ENCODE peak calls at places on chromosomes 16 and 17, in five cellular contexts. Y is upper lobe of right lung; R is hepatocyte; N is uterus; D is CD8-positive, alpha-beta T cell. P is an unnamed sample.
A peak's percentile ranks its signal among the peaks of the same experiment; 100 is the strongest.

GRCh38 chr17:17042851-17043667 is 802 bp downstream of the MPRIP start:
- DNase-seq in Y (peak; percentile 70), R (no peak), N (no peak), D (peak; percentile 47), P (no peak)

GRCh38 chr16:87041286-87041685 is 275.9 kb downstream of the C16orf95 start:
- DNase-seq in Y (peak; percentile 58), R (no peak), N (no peak), D (no peak), P (no peak)

GRCh38 chr17:44326867-44327444 is 2.3 kb upstream of the SLC25A39 start:
- DNase-seq in Y (peak; percentile 98), R (peak; percentile 97), N (peak; percentile 97), D (peak; percentile 96), P (peak; percentile 90)

GRCh38 chr17:70808596-70808995 is 639.3 kb downstream of the KCNJ2 start:
- DNase-seq in Y (no peak), R (peak; percentile 5), N (no peak), D (no peak), P (no peak)

GRCh38 chr17:37483311-37484039 is 6.2 kb upstream of the DUSP14 start:
- DNase-seq in Y (no peak), R (peak; percentile 71), N (peak; percentile 32), D (no peak), P (no peak)

GRCh38 chr17:45294506-45294905 is 22.3 kb downstream of the MAP3K14 start:
- DNase-seq in Y (no peak), R (no peak), N (no peak), D (no peak), P (no peak)

GRCh38 chr16:81739503-81739902 is 39.6 kb upstream of the PLCG2 start:
- DNase-seq in Y (no peak), R (no peak), N (no peak), D (no peak), P (no peak)

GRCh38 chr16:58096249-58096648 is 32.9 kb downstream of the CFAP20 start:
- DNase-seq in Y (peak; percentile 22), R (no peak), N (no peak), D (no peak), P (no peak)

GRCh38 chr16:72987480-72987901 is 60.4 kb downstream of the ZFHX3 start:
- DNase-seq in Y (no peak), R (no peak), N (no peak), D (no peak), P (no peak)

GRCh38 chr16:3953728-3954410 is 73.4 kb upstream of the CREBBP start:
- DNase-seq in Y (peak; percentile 29), R (no peak), N (no peak), D (no peak), P (no peak)

GRCh38 chr17:61635913-61636432 is 45.0 kb upstream of the NACA2 start:
- DNase-seq in Y (no peak), R (peak; percentile 51), N (no peak), D (peak; percentile 29), P (no peak)

GRCh38 chr17:72400488-72400827 is 279.6 kb downstream of the SOX9 start:
- DNase-seq in Y (no peak), R (no peak), N (no peak), D (no peak), P (no peak)

GRCh38 chr17:57874434-57875108 is 24.7 kb upstream of the MRPS23 start:
- DNase-seq in Y (no peak), R (peak; percentile 91), N (peak; percentile 83), D (no peak), P (peak; percentile 42)

GRCh38 chr17:76560036-76560876 is 20.4 kb downstream of the PRCD start:
- DNase-seq in Y (no peak), R (no peak), N (no peak), D (no peak), P (no peak)

GRCh38 chr17:43151880-43152456 is 19.0 kb upstream of the NBR1 start:
- DNase-seq in Y (no peak), R (no peak), N (no peak), D (no peak), P (no peak)

GRCh38 chr16:373020-373598 is 2.8 kb upstream of the MRPL28 start:
- DNase-seq in Y (no peak), R (no peak), N (no peak), D (no peak), P (no peak)

GRCh38 chr17:50477976-50478375 is 684 bp upstream of the RSAD1 start:
- DNase-seq in Y (no peak), R (no peak), N (no peak), D (no peak), P (no peak)

GRCh38 chr16:67170168-67170947 is at the start of gene NOL3:
- DNase-seq in Y (peak; percentile 94), R (peak; percentile 88), N (peak; percentile 83), D (no peak), P (peak; percentile 76)

GRCh38 chr17:57892820-57893595 is 43.2 kb upstream of the MRPS23 start:
- DNase-seq in Y (peak; percentile 91), R (peak; percentile 92), N (peak; percentile 92), D (no peak), P (peak; percentile 83)

GRCh38 chr16:1167276-1168107 is 14.6 kb downstream of the CACNA1H start:
- DNase-seq in Y (no peak), R (no peak), N (no peak), D (no peak), P (no peak)

GRCh38 chr17:8162997-8163977 is 539 bp upstream of the VAMP2 start:
- DNase-seq in Y (peak; percentile 75), R (peak; percentile 39), N (peak; percentile 58), D (peak; percentile 38), P (peak; percentile 20)

GRCh38 chr17:35256629-35257028 is 13.8 kb downstream of the SLFN5 start:
- DNase-seq in Y (no peak), R (no peak), N (no peak), D (peak; percentile 36), P (no peak)

GRCh38 chr17:66438101-66438500 is 135.7 kb downstream of the PRKCA start:
- DNase-seq in Y (no peak), R (no peak), N (no peak), D (no peak), P (no peak)

GRCh38 chr17:2214887-2215615 is 88.5 kb downstream of the SMG6 start:
- DNase-seq in Y (no peak), R (no peak), N (peak; percentile 74), D (peak; percentile 29), P (no peak)

GRCh38 chr16:69366431-69366830 is 14.8 kb upstream of the TMED6 start:
- DNase-seq in Y (no peak), R (no peak), N (no peak), D (no peak), P (no peak)

GRCh38 chr17:14461131-14461530 is 160.2 kb downstream of the HS3ST3B1 start:
- DNase-seq in Y (no peak), R (no peak), N (no peak), D (no peak), P (no peak)

GRCh38 chr17:62656446-62656845 is 29.0 kb downstream of the MRC2 start:
- DNase-seq in Y (peak; percentile 40), R (no peak), N (no peak), D (no peak), P (no peak)

GRCh38 chr17:62660629-62661118 is 33.2 kb downstream of the MRC2 start:
- DNase-seq in Y (no peak), R (no peak), N (no peak), D (no peak), P (no peak)

GRCh38 chr17:62658136-62658535 is 30.7 kb downstream of the MRC2 start:
- DNase-seq in Y (peak; percentile 40), R (no peak), N (no peak), D (no peak), P (no peak)

GRCh38 chr17:62653831-62654829 is 26.7 kb downstream of the MRC2 start:
- DNase-seq in Y (peak; percentile 77), R (peak; percentile 42), N (peak; percentile 59), D (no peak), P (peak; percentile 52)

DNA sequence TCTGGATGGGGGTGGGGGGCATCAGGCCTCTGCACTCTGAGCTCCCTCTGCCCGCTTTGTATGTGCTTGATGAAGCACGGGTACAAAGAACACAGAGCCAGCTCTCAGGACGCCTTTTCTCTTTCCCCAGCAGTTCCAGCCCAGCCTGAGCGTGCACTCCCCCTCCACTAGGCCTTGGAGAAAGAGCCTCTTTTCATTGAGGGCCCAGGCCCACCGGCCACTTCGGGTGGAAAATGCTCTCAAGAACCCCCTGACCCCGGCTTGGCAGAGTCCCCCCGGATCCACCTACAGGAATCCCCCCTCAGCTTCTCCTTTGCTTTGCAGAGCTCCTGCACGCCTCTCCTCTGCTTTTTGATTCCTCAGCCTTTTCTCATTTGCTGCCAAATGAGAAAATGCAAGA is 30.2 kb downstream of the MRC2 start:
- DNase-seq in Y (peak; percentile 58), R (no peak), N (no peak), D (no peak), P (no peak)
- H3K9me3 ChIP-seq in Y (no peaks in the 10 kb centered on the region), R (peaks cover 6% of the 10 kb centered on the region), N (peaks cover 4% of the 10 kb centered on the region), D (no peaks in the 10 kb centered on the region), P (no peaks in the 10 kb centered on the region)

DNA sequence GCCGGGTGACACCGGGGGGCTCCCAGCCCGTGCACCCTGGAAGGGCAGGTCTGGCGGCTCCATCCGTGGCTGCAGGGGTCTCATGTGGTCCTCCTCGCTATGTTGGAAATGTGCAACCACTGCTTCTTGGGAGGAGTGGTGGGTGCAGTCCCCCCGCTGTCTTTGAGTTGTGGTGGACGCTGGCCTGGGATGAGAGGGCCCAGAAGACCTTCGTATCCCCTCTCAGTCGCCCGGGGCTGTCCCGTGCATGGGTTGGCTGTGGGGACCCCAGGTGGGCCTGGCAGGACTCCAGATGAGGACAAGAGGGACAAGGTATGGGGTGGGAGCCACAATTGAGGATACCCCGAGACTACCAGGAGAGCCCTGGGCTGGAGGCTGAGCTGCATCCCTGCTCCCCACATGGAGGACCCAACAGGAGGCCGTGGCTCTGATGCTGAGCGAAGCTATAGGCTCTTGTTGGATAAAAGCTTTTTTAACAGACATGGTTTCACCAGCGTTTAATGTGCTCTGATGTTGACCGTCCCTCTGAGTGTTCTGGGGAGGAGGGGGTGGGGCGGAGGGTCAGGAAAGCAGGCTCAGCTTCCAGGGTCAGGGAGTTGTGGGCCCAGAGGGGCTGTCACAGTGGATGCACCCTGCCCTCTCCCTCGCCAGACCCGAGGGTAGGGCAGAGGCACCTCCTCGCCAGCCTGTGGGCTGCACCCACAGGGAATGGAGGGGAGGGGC is 5.5 kb downstream of the SPATA2L start:
- DNase-seq in Y (no peak), R (peak; percentile 10), N (no peak), D (no peak), P (no peak)
- H3K9me3 ChIP-seq in Y (no peaks in the 10 kb centered on the region), R (no peaks in the 10 kb centered on the region), N (no peaks in the 10 kb centered on the region), D (no peaks in the 10 kb centered on the region), P (no peaks in the 10 kb centered on the region)

GRCh38 chr16:35344012-35344762 is 1884.8 kb downstream of the TP53TG3F start:
- DNase-seq in Y (no peak), R (no peak), N (no peak), D (no peak), P (no peak)
- H3K9me3 ChIP-seq in Y (peaks cover 3% of the 10 kb centered on the region), R (peaks cover 11% of the 10 kb centered on the region), N (peaks cover 3% of the 10 kb centered on the region), D (no peaks in the 10 kb centered on the region), P (peaks cover 5% of the 10 kb centered on the region)

GRCh38 chr17:83151442-83152220 is 72.2 kb downstream of the METRNL start:
- DNase-seq in Y (no peak), R (peak; percentile 36), N (no peak), D (no peak), P (no peak)

GRCh38 chr17:83150369-83151055 is 71.1 kb downstream of the METRNL start:
- DNase-seq in Y (no peak), R (peak; percentile 1), N (no peak), D (no peak), P (no peak)

GRCh38 chr17:83152221-83152744 is 72.9 kb downstream of the METRNL start:
- DNase-seq in Y (no peak), R (peak; percentile 3), N (no peak), D (no peak), P (no peak)

GRCh38 chr17:83149761-83150251 is 70.4 kb downstream of the METRNL start:
- DNase-seq in Y (no peak), R (peak; percentile 3), N (no peak), D (no peak), P (no peak)

GRCh38 chr17:83151056-83151441 is 71.6 kb downstream of the METRNL start:
- DNase-seq in Y (no peak), R (no peak), N (no peak), D (no peak), P (peak; percentile 4)
- H3K9me3 ChIP-seq in Y (no peaks in the 10 kb centered on the region), R (no peaks in the 10 kb centered on the region), N (no peaks in the 10 kb centered on the region), D (no peaks in the 10 kb centered on the region), P (no peaks in the 10 kb centered on the region)